ENCODE peak calls at places on chromosome 4, in four cellular contexts. One of them, this sample, is unnamed. For H3K4me1, the result is how much of the 10 kb centered on the place peaks cover.

GRCh38 chr4:171929907-171930306 is 116.7 kb downstream of the GALNTL6 start:
- DNase-seq in body of pancreas: no peak
- DNase-seq in upper lobe of right lung: no peak
- DNase-seq in cardiac muscle cell: no peak
- DNase-seq in this sample: no peak

GRCh38 chr4:124018383-124019317 is 622.1 kb downstream of the SPRY1 start:
- DNase-seq in body of pancreas: peak
- DNase-seq in upper lobe of right lung: no peak
- DNase-seq in cardiac muscle cell: peak
- DNase-seq in this sample: peak

GRCh38 chr4:2797188-2797544 is 4.3 kb downstream of the SH3BP2 start:
- DNase-seq in body of pancreas: no peak
- DNase-seq in upper lobe of right lung: peak
- DNase-seq in cardiac muscle cell: no peak
- DNase-seq in this sample: peak

GRCh38 chr4:783133-783541 is 42.8 kb downstream of the CPLX1 start:
- DNase-seq in upper lobe of right lung: no peak
- DNase-seq in body of pancreas: no peak
- DNase-seq in cardiac muscle cell: no peak
- DNase-seq in this sample: no peak

GRCh38 chr4:4852591-4853362 is 6.7 kb upstream of the MSX1 start:
- DNase-seq in cardiac muscle cell: peak
- DNase-seq in body of pancreas: no peak
- DNase-seq in upper lobe of right lung: peak
- DNase-seq in this sample: peak

GRCh38 chr4:101393256-101393655 is 45.9 kb upstream of the PPP3CA start:
- DNase-seq in upper lobe of right lung: no peak
- DNase-seq in cardiac muscle cell: no peak
- DNase-seq in body of pancreas: no peak
- DNase-seq in this sample: no peak

GRCh38 chr4:169854090-169854489 is 96.3 kb upstream of the HPF1 start:
- DNase-seq in body of pancreas: no peak
- DNase-seq in cardiac muscle cell: no peak
- DNase-seq in upper lobe of right lung: no peak
- DNase-seq in this sample: no peak

GRCh38 chr4:3773552-3774001 is 7.4 kb downstream of the ADRA2C start:
- DNase-seq in body of pancreas: no peak
- DNase-seq in cardiac muscle cell: no peak
- DNase-seq in upper lobe of right lung: no peak
- DNase-seq in this sample: no peak

GRCh38 chr4:43992552-43992951 is 456.1 kb downstream of the KCTD8 start:
- DNase-seq in cardiac muscle cell: no peak
- DNase-seq in upper lobe of right lung: no peak
- DNase-seq in body of pancreas: no peak
- DNase-seq in this sample: no peak

GRCh38 chr4:154822775-154823174 is 41.7 kb downstream of the RBM46 start:
- DNase-seq in cardiac muscle cell: peak
- DNase-seq in upper lobe of right lung: no peak
- DNase-seq in body of pancreas: no peak
- DNase-seq in this sample: no peak

GRCh38 chr4:118799235-118799932 is 36.5 kb downstream of the SEC24D start:
- DNase-seq in body of pancreas: no peak
- DNase-seq in cardiac muscle cell: peak
- DNase-seq in upper lobe of right lung: no peak
- DNase-seq in this sample: no peak

GRCh38 chr4:38290360-38290759 is 330.2 kb downstream of the PTTG2 start:
- DNase-seq in cardiac muscle cell: peak
- DNase-seq in upper lobe of right lung: no peak
- DNase-seq in body of pancreas: no peak
- DNase-seq in this sample: no peak

GRCh38 chr4:87209696-87210095 is 10.7 kb downstream of the KLHL8 start:
- DNase-seq in body of pancreas: no peak
- DNase-seq in cardiac muscle cell: peak
- DNase-seq in upper lobe of right lung: peak
- DNase-seq in this sample: peak

GRCh38 chr4:121155893-121156292 is 8.2 kb downstream of the TNIP3 start:
- DNase-seq in upper lobe of right lung: no peak
- DNase-seq in body of pancreas: no peak
- DNase-seq in cardiac muscle cell: peak
- DNase-seq in this sample: no peak

GRCh38 chr4:57154191-57154590 is 44.0 kb upstream of the IGFBP7 start:
- DNase-seq in body of pancreas: no peak
- DNase-seq in upper lobe of right lung: no peak
- DNase-seq in cardiac muscle cell: peak
- DNase-seq in this sample: no peak

GRCh38 chr4:53586121-53586816 is 5.0 kb downstream of the LNX1 start:
- DNase-seq in upper lobe of right lung: no peak
- DNase-seq in cardiac muscle cell: peak
- DNase-seq in body of pancreas: no peak
- DNase-seq in this sample: no peak

GRCh38 chr4:38132140-38132673 is 172.0 kb downstream of the PTTG2 start:
- DNase-seq in upper lobe of right lung: no peak
- DNase-seq in body of pancreas: peak
- DNase-seq in cardiac muscle cell: peak
- DNase-seq in this sample: no peak

GRCh38 chr4:3226944-3227343 is 22.0 kb upstream of the MSANTD1 start:
- DNase-seq in upper lobe of right lung: peak
- DNase-seq in cardiac muscle cell: no peak
- DNase-seq in body of pancreas: no peak
- DNase-seq in this sample: peak

GRCh38 chr4:590313-590841 is 14.3 kb upstream of the TMEM271 start:
- DNase-seq in upper lobe of right lung: no peak
- DNase-seq in body of pancreas: no peak
- DNase-seq in cardiac muscle cell: no peak
- DNase-seq in this sample: no peak

GRCh38 chr4:156970501-156971167 is 965 bp downstream of the PDGFC start:
- DNase-seq in upper lobe of right lung: peak
- DNase-seq in body of pancreas: peak
- DNase-seq in cardiac muscle cell: peak
- DNase-seq in this sample: peak

GRCh38 chr4:6087669-6088068 is 69.4 kb upstream of the C4orf50 start:
- DNase-seq in cardiac muscle cell: peak
- DNase-seq in upper lobe of right lung: no peak
- DNase-seq in body of pancreas: peak
- DNase-seq in this sample: no peak

GRCh38 chr4:8322794-8323704 is 53.5 kb downstream of the HTRA3 start:
- DNase-seq in body of pancreas: peak
- DNase-seq in cardiac muscle cell: no peak
- DNase-seq in upper lobe of right lung: no peak
- DNase-seq in this sample: peak

GRCh38 chr4:825063-825968 is 613 bp downstream of the CPLX1 start:
- DNase-seq in upper lobe of right lung: peak
- DNase-seq in body of pancreas: peak
- DNase-seq in cardiac muscle cell: peak
- DNase-seq in this sample: peak

GRCh38 chr4:159141193-159141592 is 38.3 kb downstream of the RAPGEF2 start:
- DNase-seq in cardiac muscle cell: no peak
- DNase-seq in body of pancreas: no peak
- DNase-seq in upper lobe of right lung: no peak
- DNase-seq in this sample: no peak

GRCh38 chr4:123587983-123588494 is 191.4 kb downstream of the SPRY1 start:
- DNase-seq in upper lobe of right lung: no peak
- DNase-seq in body of pancreas: no peak
- DNase-seq in cardiac muscle cell: peak
- DNase-seq in this sample: peak

GRCh38 chr4:73620115-73620792 is at the start of gene RASSF6:
- DNase-seq in upper lobe of right lung: peak
- DNase-seq in cardiac muscle cell: no peak
- DNase-seq in body of pancreas: peak
- DNase-seq in this sample: peak

GRCh38 chr4:76687730-76688441 is 210.1 kb downstream of the SOWAHB start:
- DNase-seq in upper lobe of right lung: no peak
- DNase-seq in cardiac muscle cell: no peak
- DNase-seq in body of pancreas: no peak
- DNase-seq in this sample: no peak

GRCh38 chr4:76681996-76682395 is 215.9 kb downstream of the SOWAHB start:
- DNase-seq in upper lobe of right lung: no peak
- DNase-seq in body of pancreas: no peak
- DNase-seq in cardiac muscle cell: no peak
- DNase-seq in this sample: no peak

GRCh38 chr4:76680934-76681333 is 217.0 kb downstream of the SOWAHB start:
- DNase-seq in cardiac muscle cell: no peak
- DNase-seq in upper lobe of right lung: no peak
- DNase-seq in body of pancreas: no peak
- DNase-seq in this sample: no peak

GRCh38 chr4:76679691-76680090 is 218.3 kb downstream of the SOWAHB start:
- DNase-seq in upper lobe of right lung: no peak
- DNase-seq in cardiac muscle cell: no peak
- DNase-seq in body of pancreas: no peak
- DNase-seq in this sample: no peak

GRCh38 chr4:76683154-76683553 is 214.8 kb downstream of the SOWAHB start:
- DNase-seq in upper lobe of right lung: no peak
- DNase-seq in cardiac muscle cell: no peak
- DNase-seq in body of pancreas: no peak
- DNase-seq in this sample: no peak
- H3K27ac ChIP-seq in upper lobe of right lung: no peak
- H3K27ac ChIP-seq in cardiac muscle cell: no peak
- H3K27ac ChIP-seq in body of pancreas: no peak
- H3K27ac ChIP-seq in this sample: no peak

GRCh38 chr4:7262134-7262533 is 69.8 kb downstream of the SORCS2 start:
- DNase-seq in upper lobe of right lung: no peak
- DNase-seq in body of pancreas: no peak
- DNase-seq in cardiac muscle cell: no peak
- DNase-seq in this sample: no peak
- H3K4me1 ChIP-seq in upper lobe of right lung: under half
- H3K4me1 ChIP-seq in body of pancreas: under half
- H3K4me1 ChIP-seq in cardiac muscle cell: under half
- H3K4me1 ChIP-seq in this sample: under half

GRCh38 chr4:173532725-173533511 is 2.9 kb upstream of the HAND2 start:
- DNase-seq in upper lobe of right lung: no peak
- DNase-seq in cardiac muscle cell: no peak
- DNase-seq in body of pancreas: no peak
- DNase-seq in this sample: no peak

GRCh38 chr4:173529505-173530325 is at the start of gene HAND2:
- DNase-seq in body of pancreas: no peak
- DNase-seq in upper lobe of right lung: no peak
- DNase-seq in cardiac muscle cell: peak
- DNase-seq in this sample: peak

GRCh38 chr4:173528378-173529321 is 1.4 kb downstream of the HAND2 start:
- DNase-seq in cardiac muscle cell: peak
- DNase-seq in upper lobe of right lung: no peak
- DNase-seq in body of pancreas: no peak
- DNase-seq in this sample: peak

GRCh38 chr4:173531085-173531965 is 1.3 kb upstream of the HAND2 start:
- DNase-seq in body of pancreas: no peak
- DNase-seq in cardiac muscle cell: peak
- DNase-seq in upper lobe of right lung: no peak
- DNase-seq in this sample: peak

GRCh38 chr4:173530326-173531062 is 465 bp upstream of the HAND2 start:
- DNase-seq in cardiac muscle cell: peak
- DNase-seq in body of pancreas: no peak
- DNase-seq in upper lobe of right lung: no peak
- DNase-seq in this sample: peak
- H3K27ac ChIP-seq in cardiac muscle cell: peak
- H3K27ac ChIP-seq in body of pancreas: no peak
- H3K27ac ChIP-seq in upper lobe of right lung: no peak
- H3K27ac ChIP-seq in this sample: peak

GRCh38 chr4:143353797-143354196 is 17.1 kb downstream of the GAB1 start:
- DNase-seq in upper lobe of right lung: no peak
- DNase-seq in cardiac muscle cell: no peak
- DNase-seq in body of pancreas: no peak
- DNase-seq in this sample: no peak

GRCh38 chr4:143354990-143355389 is 18.3 kb downstream of the GAB1 start:
- DNase-seq in upper lobe of right lung: no peak
- DNase-seq in cardiac muscle cell: peak
- DNase-seq in body of pancreas: no peak
- DNase-seq in this sample: no peak

GRCh38 chr4:143351149-143351691 is 14.5 kb downstream of the GAB1 start:
- DNase-seq in upper lobe of right lung: no peak
- DNase-seq in cardiac muscle cell: no peak
- DNase-seq in body of pancreas: no peak
- DNase-seq in this sample: no peak

GRCh38 chr4:143352720-143353119 is 16.0 kb downstream of the GAB1 start:
- DNase-seq in cardiac muscle cell: peak
- DNase-seq in upper lobe of right lung: no peak
- DNase-seq in body of pancreas: no peak
- DNase-seq in this sample: no peak

GRCh38 chr4:143352052-143352451 is 15.4 kb downstream of the GAB1 start:
- DNase-seq in cardiac muscle cell: peak
- DNase-seq in body of pancreas: no peak
- DNase-seq in upper lobe of right lung: no peak
- DNase-seq in this sample: no peak
- H3K4me1 ChIP-seq in cardiac muscle cell: half or more
- H3K4me1 ChIP-seq in body of pancreas: under half
- H3K4me1 ChIP-seq in upper lobe of right lung: half or more
- H3K4me1 ChIP-seq in this sample: under half

GRCh38 chr4:153267013-153267412 is 62.8 kb downstream of the TRIM2 start:
- DNase-seq in body of pancreas: no peak
- DNase-seq in cardiac muscle cell: peak
- DNase-seq in upper lobe of right lung: no peak
- DNase-seq in this sample: no peak
- H3K27ac ChIP-seq in body of pancreas: no peak
- H3K27ac ChIP-seq in cardiac muscle cell: no peak
- H3K27ac ChIP-seq in upper lobe of right lung: no peak
- H3K27ac ChIP-seq in this sample: no peak

GRCh38 chr4:20416800-20417199 is 165.1 kb downstream of the SLIT2 start:
- DNase-seq in cardiac muscle cell: no peak
- DNase-seq in upper lobe of right lung: no peak
- DNase-seq in body of pancreas: no peak
- DNase-seq in this sample: no peak
- H3K4me1 ChIP-seq in cardiac muscle cell: under half
- H3K4me1 ChIP-seq in upper lobe of right lung: under half
- H3K4me1 ChIP-seq in body of pancreas: under half
- H3K4me1 ChIP-seq in this sample: under half

DNA sequence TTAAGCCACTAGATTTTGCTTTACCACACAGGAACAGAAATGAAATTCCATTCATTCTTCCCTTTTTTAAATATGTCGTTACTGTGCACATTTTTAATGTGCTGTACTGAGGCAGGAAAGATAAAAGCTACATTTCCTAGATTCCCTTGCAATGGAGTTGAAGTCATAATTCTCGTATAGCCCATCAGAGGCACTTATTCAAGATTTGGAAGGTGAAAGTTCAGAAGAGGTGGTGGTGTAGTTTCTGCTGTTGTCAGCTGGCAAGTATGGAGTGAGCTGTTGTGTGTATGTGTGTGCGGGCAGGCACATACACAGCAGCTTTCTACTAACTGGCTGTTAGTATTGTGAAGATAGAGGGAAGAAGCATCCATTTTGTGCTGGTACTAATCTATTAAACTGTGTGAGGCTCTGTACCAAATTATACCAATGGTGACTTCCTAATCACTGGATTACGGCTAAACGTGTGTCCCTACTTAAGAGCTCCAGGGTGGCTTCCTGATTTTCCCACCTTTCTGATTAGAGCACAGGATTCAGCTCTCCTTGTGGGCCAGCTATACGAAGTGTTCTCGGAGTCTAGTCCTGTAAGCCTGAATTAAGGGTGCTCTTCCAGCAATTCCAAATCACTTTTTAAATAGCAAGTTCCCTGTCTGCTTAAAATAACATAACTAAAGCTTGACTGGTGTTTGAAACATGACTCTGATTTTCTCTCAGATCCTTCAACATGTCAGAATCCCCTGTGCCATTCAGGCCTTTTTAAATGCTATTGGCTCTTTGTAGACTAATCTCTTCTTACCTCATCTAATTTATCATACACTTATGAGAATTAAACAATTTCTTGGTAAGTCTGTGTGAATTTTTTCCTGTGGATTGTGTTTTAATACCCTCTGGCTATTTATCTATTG is 43.8 kb downstream of the PDS5A start:
- DNase-seq in upper lobe of right lung: no peak
- DNase-seq in cardiac muscle cell: peak
- DNase-seq in body of pancreas: no peak
- DNase-seq in this sample: no peak
- H3K27ac ChIP-seq in upper lobe of right lung: no peak
- H3K27ac ChIP-seq in cardiac muscle cell: peak
- H3K27ac ChIP-seq in body of pancreas: no peak
- H3K27ac ChIP-seq in this sample: peak

This sample was measured in aorta.